ENCODE peak calls at places on chromosomes 2 and 18, in eight cellular contexts. G is astrocyte of the spinal cord; N is right cardiac atrium; R is effector memory CD8-positive, alpha-beta T cell; U is GDM1; B is stimulated activated CD4-positive, alpha-beta T cell treated with anti-CD3 and anti-CD28 coated beads, Interleukin-4, amount 100 ng/mL, for 24 hours; M is aorta; Z is NB4. H is an unnamed sample.

GRCh38 chr2:121052507-121052906 is 232.5 kb downstream of the TFCP2L1 start:
- DNase-seq in R (no peak), Z (no peak), U (no peak), G (no peak), B (no peak), M (no peak), N (no peak), H (no peak)

GRCh38 chr2:30691948-30692828 is 115.1 kb downstream of the CAPN13 start:
- DNase-seq in Z (no peak), M (no peak), U (no peak), N (no peak), R (no peak), B (no peak), G (no peak), H (no peak)

GRCh38 chr2:182548031-182548950 is 121.5 kb upstream of the PDE1A start:
- DNase-seq in R (no peak), B (no peak), Z (no peak), U (no peak), M (no peak), N (no peak), G (peak), H (no peak)

GRCh38 chr18:13464432-13465125 is 246.0 kb downstream of the LDLRAD4 start:
- DNase-seq in N (peak), G (no peak), R (peak), Z (peak), B (peak), M (peak), U (peak), H (peak)

GRCh38 chr2:88933980-88934379 is 242.5 kb downstream of the RPIA start:
- DNase-seq in U (no peak), B (no peak), Z (peak), M (no peak), R (no peak), G (no peak), N (no peak), H (peak)

GRCh38 chr2:149463328-149464002 is 124.1 kb downstream of the MMADHC start:
- DNase-seq in U (no peak), B (no peak), N (no peak), Z (no peak), M (no peak), G (no peak), R (no peak), H (no peak)

GRCh38 chr2:27294928-27295327 is 12.7 kb downstream of the TRIM54 start:
- DNase-seq in G (no peak), B (no peak), Z (no peak), R (no peak), N (no peak), M (no peak), U (no peak), H (no peak)

GRCh38 chr2:40256649-40257048 is 195.2 kb downstream of the SLC8A1 start:
- DNase-seq in R (no peak), N (no peak), B (no peak), G (no peak), U (no peak), M (no peak), Z (peak), H (peak)

GRCh38 chr18:57480724-57481123 is 45.5 kb downstream of the ONECUT2 start:
- DNase-seq in G (no peak), M (no peak), N (no peak), R (no peak), Z (no peak), B (no peak), U (no peak), H (no peak)

GRCh38 chr2:138034536-138034935 is 70.3 kb downstream of the HNMT start:
- DNase-seq in B (no peak), N (no peak), R (no peak), M (no peak), U (no peak), Z (no peak), G (no peak), H (no peak)

GRCh38 chr18:49813071-49813320 is 337 bp downstream of the ACAA2 start:
- DNase-seq in R (no peak), M (no peak), G (peak), Z (peak), U (no peak), B (no peak), N (peak), H (no peak)

GRCh38 chr2:219244789-219245147 is 476 bp downstream of the GLB1L start:
- DNase-seq in B (no peak), M (no peak), G (no peak), Z (no peak), U (no peak), R (no peak), N (no peak), H (no peak)

GRCh38 chr2:109454764-109455394 is 158.9 kb downstream of the SEPTIN10 start:
- DNase-seq in Z (no peak), B (no peak), M (no peak), N (no peak), G (no peak), R (no peak), U (no peak), H (no peak)

GRCh38 chr2:217935245-217935879 is 67.4 kb downstream of the TNS1 start:
- DNase-seq in Z (no peak), U (no peak), R (no peak), G (peak), N (peak), B (no peak), M (peak), H (no peak)

GRCh38 chr2:182186132-182186735 is 200.6 kb downstream of the PPP1R1C start:
- DNase-seq in N (no peak), U (no peak), G (peak), M (no peak), B (no peak), R (no peak), Z (peak), H (peak)

GRCh38 chr2:54139210-54139609 is 23.8 kb downstream of the ACYP2 start:
- DNase-seq in Z (no peak), G (no peak), U (no peak), B (no peak), N (no peak), M (no peak), R (no peak), H (no peak)

GRCh38 chr2:85161626-85161960 is 28.4 kb downstream of the TCF7L1 start:
- DNase-seq in R (no peak), N (peak), Z (no peak), U (no peak), M (peak), B (no peak), G (peak), H (no peak)

GRCh38 chr18:70450658-70451253 is 161.9 kb downstream of the SOCS6 start:
- DNase-seq in Z (peak), B (no peak), G (peak), N (no peak), M (no peak), U (no peak), R (no peak), H (peak)

GRCh38 chr2:322326-322725 is 34.4 kb upstream of the ALKAL2 start:
- DNase-seq in G (no peak), Z (no peak), B (no peak), U (no peak), N (no peak), R (no peak), M (no peak), H (no peak)

GRCh38 chr2:112803691-112804521 is 19.6 kb upstream of the IL1A start:
- DNase-seq in Z (no peak), M (no peak), B (no peak), G (peak), R (no peak), U (no peak), N (no peak), H (no peak)

GRCh38 chr18:35143615-35144596 is 96.9 kb upstream of the ZNF397 start:
- DNase-seq in Z (peak), N (no peak), B (peak), R (peak), M (peak), G (peak), U (peak), H (peak)

GRCh38 chr2:64406407-64406774 is 47.6 kb upstream of the LGALSL start:
- DNase-seq in Z (no peak), B (no peak), G (no peak), U (no peak), R (no peak), N (peak), M (no peak), H (no peak)

GRCh38 chr18:56803076-56803475 is 151.9 kb downstream of the WDR7 start:
- DNase-seq in G (no peak), N (no peak), M (no peak), U (no peak), Z (no peak), R (no peak), B (no peak), H (no peak)

GRCh38 chr18:61612517-61612916 is 279.3 kb downstream of the CDH20 start:
- DNase-seq in Z (peak), N (no peak), M (no peak), G (no peak), B (no peak), U (no peak), R (no peak), H (peak)

GRCh38 chr2:218875692-218876246 is 4.9 kb upstream of the WNT10A start:
- DNase-seq in N (no peak), B (no peak), M (no peak), R (no peak), Z (no peak), U (no peak), G (no peak), H (no peak)

GRCh38 chr2:240622631-240623235 is 2.5 kb upstream of the GPR35 start:
- DNase-seq in G (peak), Z (no peak), U (peak), B (no peak), R (no peak), N (no peak), M (peak), H (peak)

GRCh38 chr2:178830451-178830850 is 23.2 kb upstream of the TTN start:
- DNase-seq in N (no peak), U (no peak), R (no peak), Z (no peak), G (no peak), M (no peak), B (no peak), H (no peak)

GRCh38 chr2:117859924-117860647 is 45.6 kb downstream of the DDX18 start:
- DNase-seq in G (no peak), N (no peak), U (no peak), B (no peak), M (no peak), Z (no peak), R (no peak), H (no peak)

GRCh38 chr2:20411361-20411894 is 35.4 kb upstream of the RHOB start:
- DNase-seq in N (peak), Z (peak), U (peak), M (peak), G (peak), B (peak), R (peak), H (peak)

GRCh38 chr2:207901847-207902246 is 123.5 kb downstream of the PLEKHM3 start:
- DNase-seq in G (no peak), R (no peak), Z (no peak), B (no peak), M (no peak), N (no peak), U (no peak), H (no peak)

GRCh38 chr2:234879671-234880455 is 72.0 kb upstream of the SH3BP4 start:
- DNase-seq in Z (no peak), G (peak), U (no peak), N (no peak), M (no peak), R (no peak), B (no peak), H (no peak)

GRCh38 chr2:893311-893710 is 57.3 kb upstream of the SNTG2 start:
- DNase-seq in R (no peak), N (no peak), G (no peak), U (no peak), B (no peak), M (no peak), Z (peak), H (no peak)

GRCh38 chr18:40608220-40608619 is 1346.8 kb upstream of the PIK3C3 start:
- DNase-seq in U (no peak), M (no peak), R (no peak), N (no peak), G (no peak), B (no peak), Z (no peak), H (no peak)

GRCh38 chr18:5417342-5417741 is 121.8 kb upstream of the ZBTB14 start:
- DNase-seq in U (no peak), G (no peak), Z (peak), B (no peak), N (no peak), R (no peak), M (peak), H (no peak)

GRCh38 chr2:38465789-38466127 is 88.7 kb upstream of the ATL2 start:
- DNase-seq in N (no peak), B (peak), U (no peak), R (no peak), M (no peak), Z (peak), G (peak), H (peak)

GRCh38 chr2:128282976-128283810 is 35.5 kb downstream of the HS6ST1 start:
- DNase-seq in N (peak), G (no peak), Z (peak), B (no peak), M (peak), U (no peak), R (no peak), H (peak)

GRCh38 chr2:60335533-60336237 is 217.8 kb downstream of the BCL11A start:
- DNase-seq in R (no peak), Z (peak), B (no peak), U (no peak), N (no peak), G (no peak), M (no peak), H (no peak)

GRCh38 chr18:45688834-45689233 is 35.1 kb upstream of the SLC14A1 start:
- DNase-seq in B (peak), G (no peak), U (no peak), R (peak), N (no peak), M (no peak), Z (peak), H (no peak)

GRCh38 chr2:42927334-42928160 is 135.2 kb upstream of the HAAO start:
- DNase-seq in G (no peak), M (peak), R (no peak), U (peak), Z (peak), B (no peak), N (peak), H (peak)

H was measured in Kasumi-1.